ENCODE peak calls at places on chromosomes 12 and 14, in six cellular contexts. One of them, this sample, is unnamed.
A peak's percentile ranks its signal among the peaks of the same experiment; 100 is the strongest.

GRCh38 chr12:74539765-74540526 is 2.3 kb downstream of the ATXN7L3B start:
- DNase-seq in heart left ventricle: no peak
- DNase-seq in upper lobe of right lung: no peak
- DNase-seq in fibroblast of lung: no peak
- DNase-seq in right lobe of liver: no peak
- DNase-seq in foreskin fibroblast: no peak
- DNase-seq in this sample: no peak

GRCh38 chr14:21014761-21015190 is 10.1 kb downstream of the NDRG2 start:
- DNase-seq in heart left ventricle: peak; percentile 85
- DNase-seq in upper lobe of right lung: peak; percentile 76
- DNase-seq in fibroblast of lung: peak; percentile 87
- DNase-seq in right lobe of liver: peak; percentile 73
- DNase-seq in foreskin fibroblast: peak; percentile 69
- DNase-seq in this sample: peak; percentile 93

GRCh38 chr12:53241623-53242412 is 9.8 kb upstream of the RARG start:
- DNase-seq in heart left ventricle: no peak
- DNase-seq in upper lobe of right lung: no peak
- DNase-seq in fibroblast of lung: no peak
- DNase-seq in right lobe of liver: no peak
- DNase-seq in foreskin fibroblast: no peak
- DNase-seq in this sample: no peak

GRCh38 chr12:6963016-6963731 is 7.3 kb downstream of the PHB2 start:
- DNase-seq in heart left ventricle: peak; percentile 25
- DNase-seq in upper lobe of right lung: peak; percentile 96
- DNase-seq in fibroblast of lung: no peak
- DNase-seq in right lobe of liver: no peak
- DNase-seq in foreskin fibroblast: no peak
- DNase-seq in this sample: peak; percentile 65

GRCh38 chr12:109832534-109833306 is 478 bp downstream of the TRPV4 start:
- DNase-seq in heart left ventricle: no peak
- DNase-seq in upper lobe of right lung: no peak
- DNase-seq in fibroblast of lung: no peak
- DNase-seq in right lobe of liver: peak; percentile 28
- DNase-seq in foreskin fibroblast: no peak
- DNase-seq in this sample: no peak

GRCh38 chr12:68609955-68610434 is 704 bp upstream of the RAP1B start:
- DNase-seq in heart left ventricle: no peak
- DNase-seq in upper lobe of right lung: no peak
- DNase-seq in fibroblast of lung: peak; percentile 45
- DNase-seq in right lobe of liver: no peak
- DNase-seq in foreskin fibroblast: no peak
- DNase-seq in this sample: no peak

GRCh38 chr12:52615208-52615868 is 3.0 kb downstream of the KRT73 start:
- DNase-seq in heart left ventricle: no peak
- DNase-seq in upper lobe of right lung: no peak
- DNase-seq in fibroblast of lung: no peak
- DNase-seq in right lobe of liver: no peak
- DNase-seq in foreskin fibroblast: no peak
- DNase-seq in this sample: no peak

GRCh38 chr12:29563636-29564035 is 66.2 kb upstream of the OVCH1 start:
- DNase-seq in heart left ventricle: no peak
- DNase-seq in upper lobe of right lung: no peak
- DNase-seq in fibroblast of lung: no peak
- DNase-seq in right lobe of liver: no peak
- DNase-seq in foreskin fibroblast: no peak
- DNase-seq in this sample: no peak

GRCh38 chr14:32039401-32039800 is 37.7 kb upstream of the ARHGAP5 start:
- DNase-seq in heart left ventricle: no peak
- DNase-seq in upper lobe of right lung: no peak
- DNase-seq in fibroblast of lung: no peak
- DNase-seq in right lobe of liver: no peak
- DNase-seq in foreskin fibroblast: no peak
- DNase-seq in this sample: no peak

GRCh38 chr14:84028205-84028604 is 1501.7 kb upstream of the FLRT2 start:
- DNase-seq in heart left ventricle: no peak
- DNase-seq in upper lobe of right lung: no peak
- DNase-seq in fibroblast of lung: no peak
- DNase-seq in right lobe of liver: no peak
- DNase-seq in foreskin fibroblast: no peak
- DNase-seq in this sample: no peak

GRCh38 chr12:116406529-116406928 is 129.0 kb upstream of the MED13L start:
- DNase-seq in heart left ventricle: peak; percentile 96
- DNase-seq in upper lobe of right lung: peak; percentile 75
- DNase-seq in fibroblast of lung: peak; percentile 88
- DNase-seq in right lobe of liver: peak; percentile 83
- DNase-seq in foreskin fibroblast: peak; percentile 94
- DNase-seq in this sample: peak; percentile 95
- TF ChIP-seq CTCF in heart left ventricle: peak; percentile 29
- TF ChIP-seq CTCF in upper lobe of right lung: peak; percentile 9
- TF ChIP-seq CTCF in fibroblast of lung: peak; percentile 2
- TF ChIP-seq CTCF in right lobe of liver: peak; percentile 20
- TF ChIP-seq CTCF in foreskin fibroblast: no peak
- TF ChIP-seq CTCF in this sample: no peak

GRCh38 chr12:81598205-81598604 is 160.9 kb downstream of the PPFIA2 start:
- DNase-seq in heart left ventricle: no peak
- DNase-seq in upper lobe of right lung: no peak
- DNase-seq in fibroblast of lung: no peak
- DNase-seq in right lobe of liver: no peak
- DNase-seq in foreskin fibroblast: no peak
- DNase-seq in this sample: no peak
- TF ChIP-seq CTCF in heart left ventricle: no peak
- TF ChIP-seq CTCF in upper lobe of right lung: no peak
- TF ChIP-seq CTCF in fibroblast of lung: no peak
- TF ChIP-seq CTCF in right lobe of liver: no peak
- TF ChIP-seq CTCF in foreskin fibroblast: no peak
- TF ChIP-seq CTCF in this sample: no peak

GRCh38 chr12:61821381-61821780 is 438.8 kb upstream of the USP15 start:
- DNase-seq in heart left ventricle: no peak
- DNase-seq in upper lobe of right lung: no peak
- DNase-seq in fibroblast of lung: peak; percentile 0
- DNase-seq in right lobe of liver: no peak
- DNase-seq in foreskin fibroblast: no peak
- DNase-seq in this sample: no peak
- TF ChIP-seq CTCF in heart left ventricle: no peak
- TF ChIP-seq CTCF in upper lobe of right lung: no peak
- TF ChIP-seq CTCF in fibroblast of lung: no peak
- TF ChIP-seq CTCF in right lobe of liver: no peak
- TF ChIP-seq CTCF in foreskin fibroblast: no peak
- TF ChIP-seq CTCF in this sample: no peak

GRCh38 chr14:72644038-72644437 is 249.9 kb downstream of the DPF3 start:
- DNase-seq in heart left ventricle: no peak
- DNase-seq in upper lobe of right lung: no peak
- DNase-seq in fibroblast of lung: no peak
- DNase-seq in right lobe of liver: no peak
- DNase-seq in foreskin fibroblast: no peak
- DNase-seq in this sample: no peak

GRCh38 chr14:72645706-72646105 is 248.2 kb downstream of the DPF3 start:
- DNase-seq in heart left ventricle: no peak
- DNase-seq in upper lobe of right lung: no peak
- DNase-seq in fibroblast of lung: no peak
- DNase-seq in right lobe of liver: no peak
- DNase-seq in foreskin fibroblast: no peak
- DNase-seq in this sample: no peak

GRCh38 chr14:72641086-72641485 is 252.8 kb downstream of the DPF3 start:
- DNase-seq in heart left ventricle: no peak
- DNase-seq in upper lobe of right lung: no peak
- DNase-seq in fibroblast of lung: no peak
- DNase-seq in right lobe of liver: no peak
- DNase-seq in foreskin fibroblast: no peak
- DNase-seq in this sample: no peak

GRCh38 chr14:72644758-72645489 is 249.0 kb downstream of the DPF3 start:
- DNase-seq in heart left ventricle: no peak
- DNase-seq in upper lobe of right lung: no peak
- DNase-seq in fibroblast of lung: no peak
- DNase-seq in right lobe of liver: no peak
- DNase-seq in foreskin fibroblast: no peak
- DNase-seq in this sample: no peak

DNA sequence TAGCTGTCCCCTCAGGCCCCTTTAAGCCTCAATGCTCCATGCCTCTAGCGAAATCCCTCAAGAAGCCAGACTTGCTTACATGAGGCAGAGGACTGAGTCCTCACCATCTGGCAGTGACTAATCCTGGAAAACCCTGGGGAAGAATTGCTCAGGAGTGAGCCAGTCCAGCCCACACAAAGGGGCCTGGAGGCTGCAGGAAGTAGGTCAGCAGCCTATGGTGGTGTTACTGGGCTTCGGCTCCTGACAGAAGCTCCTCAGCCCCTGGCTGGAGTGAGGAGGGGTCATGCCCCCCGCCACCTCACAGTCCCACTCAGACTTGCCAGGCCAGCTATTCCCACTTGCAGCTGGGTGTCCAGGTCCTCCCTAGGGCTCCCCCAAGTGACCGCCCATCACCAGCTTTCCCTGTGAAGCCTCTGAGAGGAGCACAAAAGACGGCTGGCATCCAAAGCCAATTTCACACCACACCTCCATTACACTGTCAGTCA is 250.5 kb downstream of the DPF3 start:
- DNase-seq in heart left ventricle: peak; percentile 59
- DNase-seq in upper lobe of right lung: no peak
- DNase-seq in fibroblast of lung: peak; percentile 96
- DNase-seq in right lobe of liver: no peak
- DNase-seq in foreskin fibroblast: peak; percentile 98
- DNase-seq in this sample: no peak
- TF ChIP-seq CTCF in heart left ventricle: no peak
- TF ChIP-seq CTCF in upper lobe of right lung: no peak
- TF ChIP-seq CTCF in fibroblast of lung: no peak
- TF ChIP-seq CTCF in right lobe of liver: no peak
- TF ChIP-seq CTCF in foreskin fibroblast: no peak
- TF ChIP-seq CTCF in this sample: no peak

GRCh38 chr12:113908584-113909100 is 57.5 kb downstream of the RBM19 start:
- DNase-seq in heart left ventricle: no peak
- DNase-seq in upper lobe of right lung: peak; percentile 28
- DNase-seq in fibroblast of lung: no peak
- DNase-seq in right lobe of liver: no peak
- DNase-seq in foreskin fibroblast: no peak
- DNase-seq in this sample: no peak
- TF ChIP-seq CTCF in heart left ventricle: no peak
- TF ChIP-seq CTCF in upper lobe of right lung: no peak
- TF ChIP-seq CTCF in fibroblast of lung: no peak
- TF ChIP-seq CTCF in right lobe of liver: no peak
- TF ChIP-seq CTCF in foreskin fibroblast: no peak
- TF ChIP-seq CTCF in this sample: no peak

This sample was measured in sigmoid colon.